ENCODE peak calls at places on chromosomes 4 and X, in four cellular contexts. One of them, this sample, is unnamed.

GRCh38 chr4:61461956-61462355 is 261.8 kb downstream of the ADGRL3 start:
- DNase-seq in K562: no peak
- DNase-seq in HepG2: no peak
- DNase-seq in GM12878: no peak
- DNase-seq in this sample: no peak

GRCh38 chr4:54568184-54568583 is 89.6 kb upstream of the KIT start:
- DNase-seq in K562: peak
- DNase-seq in HepG2: no peak
- DNase-seq in GM12878: no peak
- DNase-seq in this sample: no peak

GRCh38 chr4:14513471-14513870 is 488.8 kb upstream of the CPEB2 start:
- DNase-seq in K562: no peak
- DNase-seq in HepG2: no peak
- DNase-seq in GM12878: no peak
- DNase-seq in this sample: no peak

GRCh38 chr4:2745981-2746806 is 9.9 kb downstream of the TNIP2 start:
- DNase-seq in K562: peak
- DNase-seq in HepG2: no peak
- DNase-seq in GM12878: peak
- DNase-seq in this sample: no peak

GRCh38 chr4:52959545-52959944 is 97.4 kb downstream of the RASL11B start:
- DNase-seq in K562: no peak
- DNase-seq in HepG2: no peak
- DNase-seq in GM12878: no peak
- DNase-seq in this sample: no peak

GRCh38 chr4:2297606-2298517 is 36.0 kb upstream of the MXD4 start:
- DNase-seq in K562: no peak
- DNase-seq in HepG2: no peak
- DNase-seq in GM12878: no peak
- DNase-seq in this sample: no peak

GRCh38 chrX:19059063-19059462 is 63.2 kb downstream of the ADGRG2 start:
- DNase-seq in K562: no peak
- DNase-seq in HepG2: no peak
- DNase-seq in GM12878: no peak
- DNase-seq in this sample: no peak

GRCh38 chrX:111483140-111483539 is 28.3 kb upstream of the SERTM2 start:
- DNase-seq in K562: no peak
- DNase-seq in HepG2: no peak
- DNase-seq in GM12878: no peak
- DNase-seq in this sample: no peak

GRCh38 chr4:71136071-71136470 is 142.6 kb downstream of the DCK start:
- DNase-seq in K562: no peak
- DNase-seq in HepG2: no peak
- DNase-seq in GM12878: no peak
- DNase-seq in this sample: no peak

GRCh38 chrX:13716905-13717304 is 17.5 kb downstream of the TRAPPC2 start:
- DNase-seq in K562: no peak
- DNase-seq in HepG2: no peak
- DNase-seq in GM12878: no peak
- DNase-seq in this sample: no peak

GRCh38 chrX:100829730-100830129 is 9.5 kb downstream of the CSTF2 start:
- DNase-seq in K562: no peak
- DNase-seq in HepG2: no peak
- DNase-seq in GM12878: peak
- DNase-seq in this sample: no peak

GRCh38 chr4:139509727-139510410 is 46.1 kb downstream of the SETD7 start:
- DNase-seq in K562: peak
- DNase-seq in HepG2: peak
- DNase-seq in GM12878: no peak
- DNase-seq in this sample: peak

GRCh38 chr4:82139287-82139686 is 234.5 kb downstream of the HNRNPD start:
- DNase-seq in K562: no peak
- DNase-seq in HepG2: no peak
- DNase-seq in GM12878: no peak
- DNase-seq in this sample: no peak

GRCh38 chrX:15947648-15948317 is 93.2 kb upstream of the AP1S2 start:
- DNase-seq in K562: peak
- DNase-seq in HepG2: no peak
- DNase-seq in GM12878: no peak
- DNase-seq in this sample: peak

GRCh38 chr4:55902677-55903076 is 46.1 kb upstream of the CEP135 start:
- DNase-seq in K562: no peak
- DNase-seq in HepG2: no peak
- DNase-seq in GM12878: no peak
- DNase-seq in this sample: no peak

GRCh38 chr4:167274346-167274745 is 40.1 kb upstream of the SPOCK3 start:
- DNase-seq in K562: no peak
- DNase-seq in HepG2: no peak
- DNase-seq in GM12878: no peak
- DNase-seq in this sample: no peak

GRCh38 chrX:39133971-39134370 is 332.7 kb downstream of the MID1IP1 start:
- DNase-seq in K562: peak
- DNase-seq in HepG2: no peak
- DNase-seq in GM12878: no peak
- DNase-seq in this sample: peak

GRCh38 chr4:98555798-98556445 is 102.5 kb downstream of the TSPAN5 start:
- DNase-seq in K562: no peak
- DNase-seq in HepG2: no peak
- DNase-seq in GM12878: no peak
- DNase-seq in this sample: no peak

GRCh38 chr4:17218801-17219200 is 293.1 kb downstream of the QDPR start:
- DNase-seq in K562: no peak
- DNase-seq in HepG2: no peak
- DNase-seq in GM12878: no peak
- DNase-seq in this sample: no peak

GRCh38 chr4:16884673-16885460 is 13.6 kb downstream of the LDB2 start:
- DNase-seq in K562: no peak
- DNase-seq in HepG2: peak
- DNase-seq in GM12878: no peak
- DNase-seq in this sample: no peak

GRCh38 chrX:117407449-117408170 is 709.0 kb downstream of the KLHL13 start:
- DNase-seq in K562: no peak
- DNase-seq in HepG2: no peak
- DNase-seq in GM12878: no peak
- DNase-seq in this sample: no peak

GRCh38 chrX:17643528-17643927 is 93.8 kb upstream of the SCML1 start:
- DNase-seq in K562: no peak
- DNase-seq in HepG2: no peak
- DNase-seq in GM12878: no peak
- DNase-seq in this sample: no peak

GRCh38 chr4:30094866-30095265 is 625.3 kb upstream of the PCDH7 start:
- DNase-seq in K562: no peak
- DNase-seq in HepG2: no peak
- DNase-seq in GM12878: no peak
- DNase-seq in this sample: no peak

GRCh38 chr4:59553063-59553738 is 1646.9 kb upstream of the ADGRL3 start:
- DNase-seq in K562: no peak
- DNase-seq in HepG2: no peak
- DNase-seq in GM12878: peak
- DNase-seq in this sample: no peak

GRCh38 chr4:135371137-135371536 is 1169.5 kb upstream of the PABPC4L start:
- DNase-seq in K562: no peak
- DNase-seq in HepG2: peak
- DNase-seq in GM12878: no peak
- DNase-seq in this sample: peak

GRCh38 chr4:24160358-24160757 is 270.5 kb upstream of the PPARGC1A start:
- DNase-seq in K562: no peak
- DNase-seq in HepG2: no peak
- DNase-seq in GM12878: no peak
- DNase-seq in this sample: no peak

GRCh38 chr4:150960818-150961217 is 54.3 kb downstream of the LRBA start:
- DNase-seq in K562: peak
- DNase-seq in HepG2: peak
- DNase-seq in GM12878: no peak
- DNase-seq in this sample: peak

GRCh38 chr4:67103001-67103737 is 442.1 kb downstream of the CENPC start:
- DNase-seq in K562: no peak
- DNase-seq in HepG2: no peak
- DNase-seq in GM12878: no peak
- DNase-seq in this sample: no peak

GRCh38 chr4:127965803-127966175 is 583 bp downstream of the ABHD18 start:
- DNase-seq in K562: peak
- DNase-seq in HepG2: peak
- DNase-seq in GM12878: peak
- DNase-seq in this sample: peak

GRCh38 chr4:8101213-8101781 is 57.3 kb downstream of the ABLIM2 start:
- DNase-seq in K562: no peak
- DNase-seq in HepG2: peak
- DNase-seq in GM12878: no peak
- DNase-seq in this sample: no peak

GRCh38 chr4:29553842-29554241 is 1166.3 kb upstream of the PCDH7 start:
- DNase-seq in K562: no peak
- DNase-seq in HepG2: no peak
- DNase-seq in GM12878: no peak
- DNase-seq in this sample: no peak

GRCh38 chr4:6383929-6384328 is 88.5 kb downstream of the PPP2R2C start:
- DNase-seq in K562: no peak
- DNase-seq in HepG2: no peak
- DNase-seq in GM12878: no peak
- DNase-seq in this sample: no peak

GRCh38 chr4:152114562-152114961 is 353.8 kb upstream of the GATB start:
- DNase-seq in K562: no peak
- DNase-seq in HepG2: no peak
- DNase-seq in GM12878: no peak
- DNase-seq in this sample: no peak

DNA sequence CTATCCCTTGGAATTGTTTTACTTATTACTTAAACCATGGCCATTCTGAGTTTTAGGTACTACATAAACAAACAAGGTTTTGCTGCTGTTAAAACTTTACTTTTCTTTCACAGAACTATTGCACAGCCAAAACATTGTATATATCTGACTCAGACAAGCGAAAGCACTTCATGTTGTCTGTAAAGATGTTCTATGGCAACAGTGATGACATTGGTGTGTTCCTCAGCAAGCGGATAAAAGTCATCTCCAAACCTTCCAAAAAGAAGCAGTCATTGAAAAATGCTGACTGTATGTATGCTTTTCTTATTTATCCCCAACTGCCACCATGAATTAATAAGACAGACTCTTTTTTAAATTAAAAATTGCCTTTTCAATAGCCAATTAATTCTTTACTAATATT is 69.8 kb downstream of the CCKAR start:
- DNase-seq in K562: no peak
- DNase-seq in HepG2: no peak
- DNase-seq in GM12878: no peak
- DNase-seq in this sample: no peak
- TF ChIP-seq TCF7 in K562: no peak
- TF ChIP-seq TCF7 in HepG2: no peak
- TF ChIP-seq TCF7 in GM12878: no peak
- TF ChIP-seq TCF7 in this sample: no peak

GRCh38 chrX:34382416-34382815 is 250.3 kb upstream of the FAM47A start:
- DNase-seq in K562: no peak
- DNase-seq in HepG2: no peak
- DNase-seq in GM12878: no peak
- DNase-seq in this sample: no peak
- TF ChIP-seq CREB1 in K562: no peak
- TF ChIP-seq CREB1 in HepG2: no peak
- TF ChIP-seq CREB1 in GM12878: no peak
- TF ChIP-seq CREB1 in this sample: no peak

GRCh38 chr4:161101881-161102280 is 1061.9 kb downstream of the FSTL5 start:
- DNase-seq in K562: no peak
- DNase-seq in HepG2: no peak
- DNase-seq in GM12878: no peak
- DNase-seq in this sample: no peak
- TF ChIP-seq TCF7 in K562: no peak
- TF ChIP-seq TCF7 in HepG2: no peak
- TF ChIP-seq TCF7 in GM12878: no peak
- TF ChIP-seq TCF7 in this sample: no peak

GRCh38 chrX:118655561-118656246 is 71.7 kb upstream of the IL13RA1 start:
- DNase-seq in K562: no peak
- DNase-seq in HepG2: peak
- DNase-seq in GM12878: no peak
- DNase-seq in this sample: no peak
- TF ChIP-seq CREB1 in K562: no peak
- TF ChIP-seq CREB1 in HepG2: no peak
- TF ChIP-seq CREB1 in GM12878: no peak
- TF ChIP-seq CREB1 in this sample: no peak

GRCh38 chr4:108036252-108036651 is 46.6 kb downstream of the HADH start:
- DNase-seq in K562: no peak
- DNase-seq in HepG2: no peak
- DNase-seq in GM12878: no peak
- DNase-seq in this sample: no peak
- TF ChIP-seq TCF7 in K562: no peak
- TF ChIP-seq TCF7 in HepG2: no peak
- TF ChIP-seq TCF7 in GM12878: no peak
- TF ChIP-seq TCF7 in this sample: no peak

GRCh38 chr4:11368701-11369115 is 60.0 kb downstream of the HS3ST1 start:
- DNase-seq in K562: no peak
- DNase-seq in HepG2: no peak
- DNase-seq in GM12878: no peak
- DNase-seq in this sample: no peak

GRCh38 chr4:11366859-11367258 is 61.8 kb downstream of the HS3ST1 start:
- DNase-seq in K562: no peak
- DNase-seq in HepG2: no peak
- DNase-seq in GM12878: no peak
- DNase-seq in this sample: no peak

GRCh38 chr4:11365039-11365438 is 63.7 kb downstream of the HS3ST1 start:
- DNase-seq in K562: no peak
- DNase-seq in HepG2: no peak
- DNase-seq in GM12878: no peak
- DNase-seq in this sample: no peak

GRCh38 chr4:11367371-11367770 is 61.3 kb downstream of the HS3ST1 start:
- DNase-seq in K562: no peak
- DNase-seq in HepG2: no peak
- DNase-seq in GM12878: no peak
- DNase-seq in this sample: no peak
- TF ChIP-seq CREB1 in K562: no peak
- TF ChIP-seq CREB1 in HepG2: no peak
- TF ChIP-seq CREB1 in GM12878: no peak
- TF ChIP-seq CREB1 in this sample: no peak

DNA sequence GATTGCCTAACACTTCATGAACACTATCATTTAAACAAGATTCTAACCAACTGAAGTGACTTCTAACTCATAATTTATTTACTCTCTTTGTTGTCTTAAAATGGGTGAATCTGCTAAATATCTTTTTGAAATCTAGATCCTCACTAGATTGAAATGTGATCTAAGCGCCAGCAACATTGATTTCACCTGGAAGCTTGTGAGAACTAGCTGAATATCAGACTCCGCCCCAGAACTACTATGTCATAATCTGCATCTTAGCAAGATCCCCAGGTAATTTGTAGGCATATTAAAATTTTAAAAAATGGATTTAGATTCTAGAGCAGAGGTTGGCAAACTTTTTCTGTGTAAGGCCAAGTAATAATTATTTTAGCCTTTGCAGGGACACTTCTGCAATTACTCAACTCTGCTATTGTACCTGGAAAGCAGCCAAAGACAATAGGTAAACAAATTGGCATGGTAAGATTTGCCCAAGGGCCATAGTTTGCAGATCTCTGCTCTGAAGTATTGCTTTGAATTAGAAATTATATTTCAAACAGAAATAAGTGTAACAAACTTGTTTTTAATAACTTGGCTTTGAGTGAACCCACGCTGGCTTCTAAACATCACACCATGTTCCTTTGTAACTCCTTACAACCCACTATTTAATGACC is 121.5 kb downstream of the REELD1 start:
- DNase-seq in K562: no peak
- DNase-seq in HepG2: peak
- DNase-seq in GM12878: no peak
- DNase-seq in this sample: no peak
- TF ChIP-seq TCF7 in K562: no peak
- TF ChIP-seq TCF7 in HepG2: no peak
- TF ChIP-seq TCF7 in GM12878: no peak
- TF ChIP-seq TCF7 in this sample: no peak